ENCODE peak calls at places on chromosomes 16 and 17, in four cellular contexts. Q is esophagus muscularis mucosa; C is Peyer's patch; E is CD4-positive, alpha-beta T cell. B is an unnamed sample.

GRCh38 chr17:75289832-75290337 is 652 bp upstream of the SLC25A19 start:
- DNase-seq in Q (peak; percentile 93), C (peak; percentile 57), E (peak; percentile 63), B (no peak)

GRCh38 chr17:39999067-39999466 is 16.2 kb upstream of the CSF3 start:
- DNase-seq in Q (no peak), C (no peak), E (no peak), B (no peak)

GRCh38 chr17:55783684-55784245 is 32.9 kb downstream of the PCTP start:
- DNase-seq in Q (peak; percentile 95), C (peak; percentile 49), E (no peak), B (no peak)

GRCh38 chr16:2767891-2768290 is 9.2 kb downstream of the ELOB start:
- DNase-seq in Q (no peak), C (peak; percentile 35), E (no peak), B (no peak)

GRCh38 chr16:55467898-55468297 is 11.1 kb upstream of the MMP2 start:
- DNase-seq in Q (no peak), C (no peak), E (no peak), B (no peak)

GRCh38 chr16:31455601-31456314 is 3.5 kb upstream of the ARMC5 start:
- DNase-seq in Q (no peak), C (peak; percentile 44), E (peak; percentile 25), B (no peak)

GRCh38 chr16:74743668-74744299 is 30.8 kb downstream of the FA2H start:
- DNase-seq in Q (no peak), C (peak; percentile 90), E (no peak), B (no peak)

GRCh38 chr16:57341441-57342303 is 16.9 kb upstream of the CCL22 start:
- DNase-seq in Q (peak; percentile 79), C (no peak), E (no peak), B (peak; percentile 76)

GRCh38 chr16:16014329-16015224 is 65.2 kb downstream of the ABCC1 start:
- DNase-seq in Q (no peak), C (no peak), E (no peak), B (peak; percentile 88)

GRCh38 chr17:40139566-40140058 is 725 bp upstream of the CASC3 start:
- DNase-seq in Q (no peak), C (peak; percentile 63), E (no peak), B (no peak)

GRCh38 chr17:21041753-21042433 is 918 bp downstream of the USP22 start:
- DNase-seq in Q (peak; percentile 96), C (peak; percentile 86), E (peak; percentile 62), B (no peak)

GRCh38 chr16:4111748-4112696 is 4.2 kb downstream of the ADCY9 start:
- DNase-seq in Q (no peak), C (no peak), E (no peak), B (no peak)

GRCh38 chr17:12229315-12229714 is 208.6 kb downstream of the MAP2K4 start:
- DNase-seq in Q (no peak), C (no peak), E (no peak), B (no peak)

GRCh38 chr17:73278465-73279453 is 17.1 kb upstream of the CPSF4L start:
- DNase-seq in Q (no peak), C (no peak), E (no peak), B (no peak)

GRCh38 chr17:42284566-42284965 is 3.7 kb upstream of the STAT5A start:
- DNase-seq in Q (peak; percentile 24), C (no peak), E (no peak), B (peak; percentile 56)

GRCh38 chr16:4160663-4161436 is 44.6 kb upstream of the ADCY9 start:
- DNase-seq in Q (no peak), C (no peak), E (no peak), B (no peak)

GRCh38 chr16:59148312-59148711 is 414.2 kb upstream of the GOT2 start:
- DNase-seq in Q (no peak), C (no peak), E (no peak), B (no peak)

GRCh38 chr17:51154176-51154575 is 817 bp downstream of the NME1 start:
- DNase-seq in Q (no peak), C (no peak), E (no peak), B (no peak)

GRCh38 chr16:88398170-88398873 is 15.6 kb downstream of the ZNF469 start:
- DNase-seq in Q (no peak), C (no peak), E (no peak), B (no peak)

GRCh38 chr17:31357831-31358400 is 33.6 kb upstream of the RAB11FIP4 start:
- DNase-seq in Q (no peak), C (no peak), E (no peak), B (no peak)

GRCh38 chr17:79980246-79981043 is 55.2 kb downstream of the TBC1D16 start:
- DNase-seq in Q (no peak), C (no peak), E (no peak), B (no peak)

GRCh38 chr17:67272312-67273050 is 27.5 kb upstream of the HELZ start:
- DNase-seq in Q (no peak), C (no peak), E (no peak), B (no peak)
- TF ChIP-seq CTCF in Q (peak; percentile 10), C (peak; percentile 9), E (no peak), B (peak; percentile 35)

DNA sequence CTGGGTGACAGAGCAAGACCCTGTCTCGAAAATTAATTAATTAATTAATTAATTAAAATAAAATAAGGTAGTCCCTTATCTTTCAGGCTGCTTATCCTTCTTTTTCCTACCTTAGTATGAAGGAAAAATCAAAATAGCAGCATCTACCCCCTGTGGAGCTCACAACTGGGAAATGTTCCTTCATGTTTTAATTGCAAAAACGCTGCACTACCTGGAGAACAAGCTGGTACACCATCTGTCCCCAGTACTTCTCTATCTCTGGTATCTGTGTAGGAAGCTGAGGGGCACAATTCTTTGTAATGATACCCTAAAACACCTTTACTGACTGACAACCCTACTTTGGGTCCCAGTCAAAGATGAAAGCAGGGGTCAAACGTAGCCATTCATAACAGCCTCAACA is 55.1 kb upstream of the MNT start:
- DNase-seq in Q (no peak), C (no peak), E (no peak), B (no peak)
- TF ChIP-seq CTCF in Q (no peak), C (no peak), E (no peak), B (no peak)

DNA sequence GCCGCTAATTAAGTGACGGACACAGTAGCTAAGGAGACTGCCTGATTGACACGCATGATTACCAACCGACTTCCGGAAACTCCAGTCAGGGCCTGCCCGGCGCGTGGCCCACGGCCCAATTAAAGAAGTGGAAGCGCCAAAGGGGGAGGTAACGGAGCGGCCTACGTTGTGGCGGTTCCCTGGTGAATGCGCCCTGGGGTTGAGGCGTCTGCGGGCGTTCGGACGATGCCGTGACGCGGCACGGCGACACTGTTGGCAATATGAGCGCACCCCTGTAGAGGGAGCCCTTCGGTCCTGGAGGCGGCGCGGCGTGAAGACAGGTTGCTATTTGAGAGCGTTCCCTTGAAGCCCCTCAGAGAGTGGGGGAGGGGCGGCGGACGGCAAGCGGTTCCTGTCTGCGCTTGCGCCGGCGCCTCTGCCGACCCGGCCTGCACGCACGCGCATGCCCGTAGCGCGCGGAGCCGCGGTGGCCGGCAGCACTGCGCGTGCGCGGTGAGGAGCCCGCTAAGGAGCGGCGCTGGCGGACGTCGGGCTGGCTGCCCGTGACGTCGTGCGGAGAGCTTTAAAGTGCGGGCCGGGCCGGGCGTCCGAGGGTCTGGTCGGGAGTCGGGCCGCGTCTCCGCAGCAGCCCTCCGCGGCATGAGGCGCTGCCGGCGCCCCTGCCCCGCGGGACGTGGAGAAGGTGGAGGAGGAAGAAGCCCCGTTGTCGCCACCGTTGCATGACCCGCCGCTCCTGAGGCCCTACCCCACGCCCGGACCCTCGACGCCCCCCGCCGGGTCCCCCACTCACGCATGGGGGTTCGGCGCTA is at the start of gene ALKBH5:
- DNase-seq in Q (peak; percentile 99), C (peak; percentile 96), E (peak; percentile 98), B (peak; percentile 99)
- TF ChIP-seq CTCF in Q (peak; percentile 20), C (peak; percentile 33), E (peak; percentile 29), B (peak; percentile 46)

GRCh38 chr17:45230787-45231480 is 9.2 kb downstream of the FMNL1 start:
- DNase-seq in Q (no peak), C (no peak), E (no peak), B (no peak)

GRCh38 chr17:45229681-45230409 is 8.2 kb downstream of the FMNL1 start:
- DNase-seq in Q (no peak), C (no peak), E (no peak), B (no peak)

GRCh38 chr17:45230410-45230786 is 8.7 kb downstream of the FMNL1 start:
- DNase-seq in Q (no peak), C (no peak), E (no peak), B (no peak)

GRCh38 chr17:45232514-45233422 is 11.1 kb downstream of the FMNL1 start:
- DNase-seq in Q (no peak), C (no peak), E (no peak), B (no peak)

DNA sequence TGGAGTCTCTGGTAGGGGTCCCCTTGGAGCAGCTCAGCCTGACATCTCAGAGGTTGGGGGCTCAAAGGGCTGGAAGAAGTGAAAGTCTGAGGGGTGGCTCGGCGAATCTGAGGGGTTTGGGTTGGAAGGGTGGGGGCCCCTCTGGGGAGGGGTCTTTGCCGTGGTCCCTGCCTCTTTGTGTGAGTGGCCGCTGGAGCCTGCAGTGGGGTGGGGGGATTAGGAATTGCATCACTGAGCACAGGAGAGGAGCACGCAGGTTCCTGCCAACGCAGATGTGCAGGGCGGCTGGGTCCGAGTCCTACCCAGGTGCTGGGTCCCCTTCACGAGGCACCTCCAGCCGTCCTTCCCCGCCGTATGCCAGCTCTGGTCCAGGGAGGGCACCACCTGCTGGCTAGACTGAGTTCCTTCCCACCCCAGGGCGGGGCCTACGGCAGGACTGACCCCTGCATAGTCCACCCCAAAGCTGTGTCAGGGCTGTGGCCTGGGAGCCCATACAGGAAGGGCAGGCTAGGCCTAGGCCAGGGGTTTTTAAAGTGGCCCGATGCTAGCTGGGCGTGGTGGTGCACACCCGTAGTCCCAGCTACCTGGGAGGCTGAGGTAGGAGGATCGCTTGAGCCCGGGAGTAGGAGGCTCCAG is 9.9 kb downstream of the FMNL1 start:
- DNase-seq in Q (no peak), C (peak; percentile 61), E (no peak), B (no peak)
- TF ChIP-seq CTCF in Q (peak; percentile 19), C (peak; percentile 28), E (peak; percentile 31), B (peak; percentile 36)

DNA sequence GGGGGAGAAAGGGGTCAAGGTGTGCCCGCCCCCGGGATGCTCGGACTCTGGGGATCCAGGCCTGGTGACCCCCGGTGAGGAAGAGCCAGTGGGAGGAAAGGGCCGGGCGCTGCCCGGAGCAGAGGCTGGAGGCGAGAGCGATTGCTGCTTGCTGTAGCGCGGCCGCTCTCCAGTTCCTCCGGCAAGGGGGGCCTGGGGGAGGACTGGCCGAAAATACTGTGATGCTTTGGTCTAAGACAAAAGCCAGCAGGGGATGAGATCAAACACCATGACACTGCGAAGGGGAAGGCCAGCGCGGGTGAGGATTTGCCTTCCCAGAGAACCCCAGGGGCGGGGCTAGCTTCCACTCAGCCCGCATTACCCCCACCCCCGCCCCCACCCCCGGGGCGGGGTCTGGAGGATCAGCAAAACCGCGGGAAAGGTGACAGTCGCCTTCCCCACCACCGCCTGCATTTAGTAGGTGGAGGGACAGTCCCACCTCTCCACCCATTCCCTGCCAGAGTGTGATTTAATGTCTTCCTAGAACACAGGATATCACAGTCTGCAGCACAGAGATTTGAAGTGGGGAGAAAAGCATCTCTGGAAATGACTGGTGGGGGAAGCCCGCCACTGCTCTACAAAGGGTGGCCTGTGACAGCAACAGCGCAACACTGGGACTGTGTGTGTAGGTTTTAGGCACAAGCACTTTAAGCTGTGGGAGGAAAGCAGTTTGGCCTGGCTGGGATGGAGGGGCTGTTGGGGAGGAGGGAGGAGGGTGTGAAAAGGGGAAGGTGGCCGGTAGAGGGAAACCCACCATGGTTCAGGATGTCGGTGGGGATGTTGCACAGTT is 25.7 kb downstream of the MRC2 start:
- DNase-seq in Q (no peak), C (no peak), E (peak; percentile 62), B (no peak)
- TF ChIP-seq CTCF in Q (no peak), C (no peak), E (no peak), B (peak; percentile 8)

GRCh38 chr17:4362141-4362540 is 4.3 kb downstream of the UBE2G1 start:
- DNase-seq in Q (no peak), C (no peak), E (no peak), B (no peak)
- TF ChIP-seq CTCF in Q (no peak), C (no peak), E (no peak), B (peak; percentile 31)

GRCh38 chr17:43949777-43950176 is 4.0 kb downstream of the PYY start:
- DNase-seq in Q (no peak), C (no peak), E (no peak), B (no peak)
- TF ChIP-seq CTCF in Q (no peak), C (no peak), E (no peak), B (no peak)